ENCODE peak calls at places on chromosomes 11 and 22, in ten cellular contexts. K is kidney glomerular epithelial cell; O is fibroblast of the aortic adventitia; Y is stimulated activated CD4-positive, alpha-beta T cell treated with anti-CD3 and anti-CD28 coated beads, Interleukin-1b, Interleukin-23, amount 100 ng/mL, for 1 hour; N is transverse colon; M is CD4-positive, CD25-positive, alpha-beta regulatory T cell; U is choroid plexus epithelial cell; V is activated CD4-positive, alpha-beta T cell treated with anti-CD3 and anti-CD28 coated beads, Interleukin-2, amount 50 U/mL, for 24 hours; D is T47D; Q is cortex of kidney. B is an unnamed sample.

GRCh38 chr22:20113551-20114310 is 2.2 kb upstream of the RANBP1 start:
- DNase-seq in K (no peak), O (no peak), Y (no peak), N (no peak), M (no peak), U (no peak), V (no peak), D (no peak), Q (no peak), B (no peak)

GRCh38 chr22:48551061-48551460 is 1276.6 kb downstream of the BRD1 start:
- DNase-seq in K (no peak), O (no peak), Y (no peak), N (no peak), M (no peak), U (no peak), V (no peak), D (no peak), Q (no peak), B (no peak)

GRCh38 chr22:17980638-17981051 is 43.7 kb downstream of the MICAL3 start:
- DNase-seq in K (no peak), O (no peak), Y (no peak), N (peak), M (peak), U (no peak), V (no peak), D (no peak), Q (no peak), B (no peak)

GRCh38 chr11:69500285-69501120 is 19.0 kb downstream of the LINC01488 start:
- DNase-seq in K (no peak), O (no peak), Y (no peak), N (no peak), M (no peak), U (peak), V (no peak), D (no peak), Q (no peak), B (peak)

GRCh38 chr11:16946477-16947282 is 67.5 kb downstream of the PLEKHA7 start:
- DNase-seq in K (no peak), O (no peak), Y (no peak), N (no peak), M (no peak), U (no peak), V (no peak), D (no peak), Q (no peak), B (no peak)

GRCh38 chr11:3959015-3959917 is 103.8 kb downstream of the STIM1 start:
- DNase-seq in K (peak), O (peak), Y (no peak), N (no peak), M (no peak), U (peak), V (no peak), D (no peak), Q (no peak), B (no peak)

GRCh38 chr11:70547821-70548670 is 149.7 kb downstream of the CTTN start:
- DNase-seq in K (no peak), O (no peak), Y (no peak), N (no peak), M (no peak), U (no peak), V (no peak), D (no peak), Q (no peak), B (no peak)

GRCh38 chr11:75467311-75467710 is 34.3 kb upstream of the KLHL35 start:
- DNase-seq in K (no peak), O (no peak), Y (no peak), N (no peak), M (no peak), U (no peak), V (no peak), D (no peak), Q (no peak), B (no peak)

GRCh38 chr11:11668781-11669180 is 47.0 kb upstream of the GALNT18 start:
- DNase-seq in K (no peak), O (no peak), Y (no peak), N (no peak), M (no peak), U (no peak), V (no peak), D (no peak), Q (no peak), B (no peak)

GRCh38 chr11:23359297-23359696 is 499.0 kb upstream of the CCDC179 start:
- DNase-seq in K (peak), O (peak), Y (no peak), N (peak), M (no peak), U (peak), V (no peak), D (no peak), Q (no peak), B (peak)

B was measured in body of pancreas.